ENCODE peak calls at places on chromosome 18, in nine cellular contexts. G, L, D, O, A, I, Y, K and W are unnamed samples.

GRCh38 chr18:77653792-77654191 is 404.1 kb downstream of the GALR1 start:
- DNase-seq in K (no peak), D (no peak), I (no peak), G (no peak), O (no peak), Y (no peak), L (no peak), A (no peak), W (no peak)

GRCh38 chr18:50268022-50268747 is 1.9 kb upstream of the CFAP53 start:
- DNase-seq in A (peak; percentile 74), I (peak; percentile 51), D (peak; percentile 59), G (peak; percentile 60), Y (no peak), O (peak; percentile 61), K (peak; percentile 72), L (peak; percentile 81), W (peak; percentile 66)

GRCh38 chr18:58396144-58396543 is 232.7 kb downstream of the ALPK2 start:
- DNase-seq in Y (no peak), I (no peak), D (no peak), A (no peak), K (no peak), G (no peak), L (no peak), O (no peak), W (no peak)

GRCh38 chr18:5894215-5894612 is 1.1 kb downstream of the TMEM200C start:
- DNase-seq in Y (no peak), L (no peak), D (no peak), I (no peak), O (no peak), G (no peak), K (no peak), A (no peak), W (no peak)

GRCh38 chr18:23972416-23972815 is 42.1 kb upstream of the TTC39C start:
- DNase-seq in G (no peak), I (no peak), O (peak; percentile 33), K (no peak), D (no peak), L (no peak), A (no peak), Y (no peak), W (peak; percentile 44)

GRCh38 chr18:24876266-24876665 is 415.8 kb downstream of the HRH4 start:
- DNase-seq in G (no peak), O (no peak), L (no peak), D (peak; percentile 71), Y (no peak), A (no peak), K (no peak), I (no peak), W (no peak)

GRCh38 chr18:67652296-67652695 is 135.8 kb upstream of the DSEL start:
- DNase-seq in I (no peak), O (no peak), K (no peak), G (no peak), D (no peak), Y (no peak), A (no peak), L (no peak), W (no peak)

GRCh38 chr18:58105206-58105907 is 61.3 kb downstream of the NEDD4L start:
- DNase-seq in O (peak; percentile 8), D (no peak), I (no peak), A (peak; percentile 12), G (no peak), L (no peak), K (no peak), Y (no peak), W (no peak)

GRCh38 chr18:37303009-37303408 is 262.6 kb downstream of the CELF4 start:
- DNase-seq in L (no peak), D (no peak), G (no peak), I (no peak), Y (no peak), A (no peak), O (no peak), K (no peak), W (no peak)

GRCh38 chr18:58793361-58793760 is 71.3 kb upstream of the ZNF532 start:
- DNase-seq in D (peak; percentile 99), A (peak; percentile 85), Y (peak; percentile 88), L (no peak), I (no peak), G (peak; percentile 66), O (peak; percentile 92), K (peak; percentile 90), W (peak; percentile 87)

GRCh38 chr18:25862881-25863600 is 227.4 kb downstream of the SS18 start:
- DNase-seq in Y (no peak), D (peak; percentile 37), L (no peak), I (no peak), A (no peak), G (no peak), O (peak; percentile 1), K (no peak), W (peak; percentile 1)

GRCh38 chr18:20997371-20997770 is 114.2 kb downstream of the ROCK1 start:
- DNase-seq in I (no peak), K (no peak), Y (no peak), A (no peak), O (no peak), D (no peak), G (no peak), L (no peak), W (no peak)

GRCh38 chr18:2955966-2956521 is 56.9 kb downstream of the LPIN2 start:
- DNase-seq in L (no peak), G (no peak), A (no peak), K (peak; percentile 68), I (no peak), O (no peak), Y (no peak), D (peak; percentile 82), W (peak; percentile 69)

GRCh38 chr18:76451475-76452331 is 43.3 kb downstream of the ZNF516 start:
- DNase-seq in K (peak; percentile 33), G (no peak), A (no peak), O (peak; percentile 33), I (no peak), D (no peak), Y (no peak), L (peak; percentile 68), W (no peak)
- H3K4me3 ChIP-seq in K (peak overlapping the region; percentile 56), G (no peak overlapping the region), A (peak overlapping the region; percentile 63), O (peak overlapping the region; percentile 56), I (peak overlapping the region; percentile 15), D (peak overlapping the region; percentile 66), Y (peak overlapping the region; percentile 43), L (peak overlapping the region; percentile 49), W (peak overlapping the region; percentile 61)

GRCh38 chr18:22467760-22468553 is 50.2 kb upstream of the CTAGE1 start:
- DNase-seq in O (peak; percentile 99), D (peak; percentile 97), L (no peak), Y (peak; percentile 88), A (peak; percentile 96), I (no peak), K (peak; percentile 99), G (peak; percentile 90), W (peak; percentile 96)

GRCh38 chr18:22468554-22468891 is 50.8 kb upstream of the CTAGE1 start:
- DNase-seq in K (no peak), L (no peak), O (no peak), G (no peak), A (no peak), D (no peak), Y (no peak), I (no peak), W (no peak)

GRCh38 chr18:22465859-22466602 is 48.3 kb upstream of the CTAGE1 start:
- DNase-seq in O (peak; percentile 98), K (peak; percentile 96), Y (peak; percentile 78), I (no peak), L (no peak), A (peak; percentile 97), G (peak; percentile 91), D (peak; percentile 96), W (peak; percentile 91)

GRCh38 chr18:22469061-22469689 is 51.5 kb upstream of the CTAGE1 start:
- DNase-seq in I (no peak), K (no peak), O (peak; percentile 44), D (no peak), Y (no peak), L (no peak), G (no peak), A (peak; percentile 57), W (peak; percentile 60)

DNA sequence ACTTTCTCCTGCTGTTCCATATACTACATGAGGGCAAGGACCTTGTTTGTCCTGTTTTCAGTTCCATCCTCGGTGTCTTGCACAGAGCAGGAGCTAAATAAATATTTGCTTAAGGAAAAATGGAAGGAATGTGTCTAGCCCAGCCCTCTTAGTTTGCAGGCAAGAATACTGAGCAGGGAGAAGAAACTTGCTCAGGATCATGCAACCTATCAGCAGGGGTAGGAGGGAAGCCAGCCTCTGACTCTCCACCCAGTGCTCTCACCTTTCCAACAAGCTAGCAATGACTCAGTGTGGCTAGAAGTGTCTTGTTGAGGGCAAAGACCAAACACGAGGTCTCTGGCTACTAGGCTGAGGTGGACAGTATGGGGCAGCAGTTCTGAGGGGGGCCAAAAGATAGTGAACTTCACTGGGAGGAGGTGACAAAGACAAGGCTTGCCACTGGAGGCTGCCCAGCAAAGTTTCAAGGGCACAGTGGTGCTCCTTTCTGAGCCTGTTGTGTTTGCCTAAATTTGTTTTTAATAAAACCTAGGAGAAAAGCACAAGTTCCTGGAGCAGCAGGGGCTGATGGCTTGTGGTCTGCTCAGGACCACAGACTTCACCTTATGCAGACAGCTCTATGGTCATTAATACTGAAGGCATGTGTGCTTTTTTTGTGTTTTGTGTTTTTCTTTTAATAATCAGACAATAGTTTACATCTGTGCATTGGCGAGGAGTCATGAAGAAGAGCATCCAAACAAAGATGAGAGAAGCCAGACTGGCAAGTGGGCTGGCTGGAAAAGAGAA is 49.1 kb upstream of the CTAGE1 start:
- DNase-seq in L (no peak), K (peak; percentile 81), Y (no peak), I (no peak), G (peak; percentile 96), D (peak; percentile 86), A (peak; percentile 91), O (peak; percentile 92), W (peak; percentile 80)
- H3K4me3 ChIP-seq in L (no peak overlapping the region), K (no peak overlapping the region), Y (no peak overlapping the region), I (no peak overlapping the region), G (peak overlapping the region; percentile 52), D (no peak overlapping the region), A (no peak overlapping the region), O (peak overlapping the region; percentile 7), W (no peak overlapping the region)

DNA sequence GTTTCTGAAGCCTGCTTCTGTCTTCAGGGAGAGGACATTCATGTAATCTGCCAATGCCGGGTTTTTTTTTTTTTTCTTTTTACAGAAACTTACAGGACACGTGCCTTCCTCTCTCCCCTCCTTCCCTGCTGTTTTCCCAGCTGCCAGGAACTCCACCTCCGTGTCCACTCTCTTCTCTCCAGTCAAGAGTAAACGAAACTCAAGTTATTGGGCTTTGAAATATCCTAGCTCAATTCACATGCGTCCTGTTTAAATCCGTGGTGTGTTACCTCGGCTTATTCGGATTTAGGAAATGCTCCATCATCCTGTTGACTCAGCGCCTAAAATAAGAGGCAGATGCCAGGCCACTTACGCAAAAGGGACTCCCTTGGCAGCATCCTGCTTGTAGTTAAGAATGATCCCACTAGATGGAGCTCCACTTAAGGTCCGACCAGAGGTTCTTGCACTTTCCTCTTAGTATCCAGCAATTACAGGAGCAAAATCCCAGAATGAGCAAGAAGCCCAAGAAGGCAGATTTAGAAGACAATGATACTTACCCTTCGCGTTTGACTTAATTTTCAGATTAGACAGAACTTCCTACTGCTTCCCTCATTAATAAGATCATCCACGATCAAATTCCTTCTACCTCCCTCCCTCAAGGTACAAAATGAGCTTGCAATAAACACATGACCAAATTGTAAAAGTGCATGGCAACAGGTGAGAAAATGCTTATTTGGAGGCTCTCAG is 97.2 kb upstream of the ZCCHC2 start:
- DNase-seq in G (peak; percentile 90), I (peak; percentile 79), O (peak; percentile 94), L (peak; percentile 86), Y (peak; percentile 95), K (peak; percentile 98), D (peak; percentile 96), A (peak; percentile 98), W (peak; percentile 97)
- H3K4me3 ChIP-seq in G (peak overlapping the region; percentile 52), I (peak overlapping the region; percentile 12), O (peak overlapping the region; percentile 57), L (peak overlapping the region; percentile 46), Y (peak overlapping the region; percentile 29), K (peak overlapping the region; percentile 48), D (peak overlapping the region; percentile 60), A (peak overlapping the region; percentile 35), W (peak overlapping the region; percentile 28)

GRCh38 chr18:34970106-34970505 is 71.1 kb upstream of the MAPRE2 start:
- DNase-seq in O (peak; percentile 47), A (peak; percentile 81), D (no peak), G (no peak), K (peak; percentile 76), Y (no peak), I (no peak), L (no peak), W (peak; percentile 66)
- H3K4me3 ChIP-seq in O (no peak overlapping the region), A (no peak overlapping the region), D (no peak overlapping the region), G (no peak overlapping the region), K (no peak overlapping the region), Y (no peak overlapping the region), I (no peak overlapping the region), L (no peak overlapping the region), W (no peak overlapping the region)